ENCODE peak calls at places on chromosomes 3 and 15, in four cellular contexts. One of them, this sample, is unnamed.

GRCh38 chr3:186596568-186597287 is 16.1 kb upstream of the AHSG start:
- DNase-seq in mesendoderm: peak; percentile 96
- DNase-seq in IMR-90: peak; percentile 16
- DNase-seq in H9: peak; percentile 76
- DNase-seq in this sample: no peak

GRCh38 chr15:29128671-29129070 is 141.0 kb downstream of the NSMCE3 start:
- DNase-seq in mesendoderm: no peak
- DNase-seq in IMR-90: no peak
- DNase-seq in H9: no peak
- DNase-seq in this sample: no peak

GRCh38 chr3:43894176-43895049 is 203.7 kb downstream of the ABHD5 start:
- DNase-seq in mesendoderm: peak; percentile 86
- DNase-seq in IMR-90: peak; percentile 68
- DNase-seq in H9: peak; percentile 78
- DNase-seq in this sample: peak; percentile 39

GRCh38 chr3:65907232-65908130 is 131.2 kb downstream of the MAGI1 start:
- DNase-seq in mesendoderm: peak; percentile 83
- DNase-seq in IMR-90: no peak
- DNase-seq in H9: no peak
- DNase-seq in this sample: no peak

GRCh38 chr3:114455432-114455831 is 161.6 kb downstream of the TIGIT start:
- DNase-seq in mesendoderm: no peak
- DNase-seq in IMR-90: no peak
- DNase-seq in H9: no peak
- DNase-seq in this sample: no peak

GRCh38 chr3:47782538-47783308 is 1.0 kb upstream of the SMARCC1 start:
- DNase-seq in mesendoderm: no peak
- DNase-seq in IMR-90: no peak
- DNase-seq in H9: no peak
- DNase-seq in this sample: no peak

GRCh38 chr3:98552232-98553020 is 20.6 kb downstream of the GPR15 start:
- DNase-seq in mesendoderm: no peak
- DNase-seq in IMR-90: no peak
- DNase-seq in H9: no peak
- DNase-seq in this sample: no peak

GRCh38 chr3:57085211-57085610 is 24.7 kb downstream of the SPATA12 start:
- DNase-seq in mesendoderm: no peak
- DNase-seq in IMR-90: no peak
- DNase-seq in H9: no peak
- DNase-seq in this sample: no peak

GRCh38 chr3:61948699-61949305 is 387.4 kb downstream of the PTPRG start:
- DNase-seq in mesendoderm: no peak
- DNase-seq in IMR-90: no peak
- DNase-seq in H9: no peak
- DNase-seq in this sample: no peak

GRCh38 chr3:38992117-38992779 is 59.5 kb downstream of the SCN11A start:
- DNase-seq in mesendoderm: peak; percentile 30
- DNase-seq in IMR-90: peak; percentile 91
- DNase-seq in H9: no peak
- DNase-seq in this sample: no peak

GRCh38 chr3:12759097-12759679 is at the start of gene TMEM40:
- DNase-seq in mesendoderm: peak; percentile 92
- DNase-seq in IMR-90: no peak
- DNase-seq in H9: peak; percentile 75
- DNase-seq in this sample: no peak

GRCh38 chr3:114290911-114291901 is 2.6 kb upstream of the TIGIT start:
- DNase-seq in mesendoderm: peak; percentile 96
- DNase-seq in IMR-90: peak; percentile 37
- DNase-seq in H9: peak; percentile 95
- DNase-seq in this sample: peak; percentile 88

GRCh38 chr15:60575995-60576394 is 97.1 kb upstream of the ICE2 start:
- DNase-seq in mesendoderm: no peak
- DNase-seq in IMR-90: peak; percentile 58
- DNase-seq in H9: no peak
- DNase-seq in this sample: no peak

GRCh38 chr3:149579838-149580542 is 77.8 kb downstream of the WWTR1 start:
- DNase-seq in mesendoderm: no peak
- DNase-seq in IMR-90: peak; percentile 82
- DNase-seq in H9: no peak
- DNase-seq in this sample: no peak

GRCh38 chr15:61088675-61089074 is 140.4 kb downstream of the RORA start:
- DNase-seq in mesendoderm: no peak
- DNase-seq in IMR-90: no peak
- DNase-seq in H9: no peak
- DNase-seq in this sample: no peak

GRCh38 chr3:133401374-133402135 is 1.7 kb downstream of the BFSP2 start:
- DNase-seq in mesendoderm: no peak
- DNase-seq in IMR-90: peak; percentile 77
- DNase-seq in H9: no peak
- DNase-seq in this sample: no peak

GRCh38 chr3:43755511-43756200 is 64.9 kb downstream of the ABHD5 start:
- DNase-seq in mesendoderm: no peak
- DNase-seq in IMR-90: no peak
- DNase-seq in H9: no peak
- DNase-seq in this sample: no peak

GRCh38 chr15:81181220-81181619 is 15.5 kb upstream of the IL16 start:
- DNase-seq in mesendoderm: no peak
- DNase-seq in IMR-90: no peak
- DNase-seq in H9: no peak
- DNase-seq in this sample: no peak

GRCh38 chr3:176595307-176595706 is 602.0 kb downstream of the TBL1XR1 start:
- DNase-seq in mesendoderm: peak; percentile 8
- DNase-seq in IMR-90: peak; percentile 24
- DNase-seq in H9: no peak
- DNase-seq in this sample: no peak

GRCh38 chr15:79089890-79090486 is 592 bp downstream of the RASGRF1 start:
- DNase-seq in mesendoderm: peak; percentile 67
- DNase-seq in IMR-90: no peak
- DNase-seq in H9: peak; percentile 58
- DNase-seq in this sample: peak; percentile 69

GRCh38 chr3:43759297-43759782 is 68.6 kb downstream of the ABHD5 start:
- DNase-seq in mesendoderm: peak; percentile 81
- DNase-seq in IMR-90: peak; percentile 87
- DNase-seq in H9: no peak
- DNase-seq in this sample: no peak

GRCh38 chr15:78763111-78763795 is 48.0 kb downstream of the ADAMTS7 start:
- DNase-seq in mesendoderm: no peak
- DNase-seq in IMR-90: no peak
- DNase-seq in H9: no peak
- DNase-seq in this sample: peak; percentile 44

GRCh38 chr15:70023064-70023768 is 74.5 kb downstream of the TLE3 start:
- DNase-seq in mesendoderm: peak; percentile 78
- DNase-seq in IMR-90: peak; percentile 75
- DNase-seq in H9: no peak
- DNase-seq in this sample: no peak

GRCh38 chr3:178386880-178387279 is 149.4 kb upstream of the KCNMB2 start:
- DNase-seq in mesendoderm: no peak
- DNase-seq in IMR-90: no peak
- DNase-seq in H9: no peak
- DNase-seq in this sample: no peak

GRCh38 chr3:71543371-71544016 is 40.0 kb downstream of the FOXP1 start:
- DNase-seq in mesendoderm: no peak
- DNase-seq in IMR-90: no peak
- DNase-seq in H9: no peak
- DNase-seq in this sample: no peak

GRCh38 chr15:80418892-80419537 is 14.8 kb downstream of the ARNT2 start:
- DNase-seq in mesendoderm: peak; percentile 71
- DNase-seq in IMR-90: peak; percentile 72
- DNase-seq in H9: no peak
- DNase-seq in this sample: no peak

GRCh38 chr3:66037986-66038369 is 740 bp downstream of the MAGI1 start:
- DNase-seq in mesendoderm: no peak
- DNase-seq in IMR-90: no peak
- DNase-seq in H9: no peak
- DNase-seq in this sample: no peak

GRCh38 chr3:172592898-172593669 is 69.9 kb upstream of the TNFSF10 start:
- DNase-seq in mesendoderm: peak; percentile 2
- DNase-seq in IMR-90: no peak
- DNase-seq in H9: no peak
- DNase-seq in this sample: no peak

GRCh38 chr15:82966671-82967071 is 14.2 kb upstream of the HOMER2 start:
- DNase-seq in mesendoderm: no peak
- DNase-seq in IMR-90: no peak
- DNase-seq in H9: no peak
- DNase-seq in this sample: no peak

GRCh38 chr3:87088984-87089841 is 98.3 kb upstream of the VGLL3 start:
- DNase-seq in mesendoderm: no peak
- DNase-seq in IMR-90: peak; percentile 71
- DNase-seq in H9: peak; percentile 38
- DNase-seq in this sample: peak; percentile 48

GRCh38 chr3:108125550-108126071 is 34.8 kb upstream of the CD47 start:
- DNase-seq in mesendoderm: no peak
- DNase-seq in IMR-90: no peak
- DNase-seq in H9: no peak
- DNase-seq in this sample: no peak

GRCh38 chr3:12197475-12197874 is 38.8 kb upstream of the TIMP4 start:
- DNase-seq in mesendoderm: no peak
- DNase-seq in IMR-90: no peak
- DNase-seq in H9: no peak
- DNase-seq in this sample: no peak

GRCh38 chr3:198028718-198029117 is 68.7 kb downstream of the LMLN start:
- DNase-seq in mesendoderm: no peak
- DNase-seq in IMR-90: peak; percentile 81
- DNase-seq in H9: no peak
- DNase-seq in this sample: no peak

GRCh38 chr3:42936157-42936981 is 30.4 kb downstream of the ZNF662 start:
- DNase-seq in mesendoderm: no peak
- DNase-seq in IMR-90: peak; percentile 16
- DNase-seq in H9: no peak
- DNase-seq in this sample: no peak

GRCh38 chr3:28077566-28077965 is 163.9 kb upstream of the CMC1 start:
- DNase-seq in mesendoderm: peak; percentile 32
- DNase-seq in IMR-90: peak; percentile 5
- DNase-seq in H9: peak; percentile 59
- DNase-seq in this sample: peak; percentile 50

GRCh38 chr3:39744746-39745145 is 64.7 kb upstream of the MYRIP start:
- DNase-seq in mesendoderm: no peak
- DNase-seq in IMR-90: no peak
- DNase-seq in H9: no peak
- DNase-seq in this sample: no peak

GRCh38 chr3:66203275-66203674 is 17.5 kb upstream of the SLC25A26 start:
- DNase-seq in mesendoderm: no peak
- DNase-seq in IMR-90: no peak
- DNase-seq in H9: no peak
- DNase-seq in this sample: no peak

GRCh38 chr3:79392479-79392878 is 375.3 kb downstream of the ROBO1 start:
- DNase-seq in mesendoderm: no peak
- DNase-seq in IMR-90: peak; percentile 4
- DNase-seq in H9: no peak
- DNase-seq in this sample: no peak

DNA sequence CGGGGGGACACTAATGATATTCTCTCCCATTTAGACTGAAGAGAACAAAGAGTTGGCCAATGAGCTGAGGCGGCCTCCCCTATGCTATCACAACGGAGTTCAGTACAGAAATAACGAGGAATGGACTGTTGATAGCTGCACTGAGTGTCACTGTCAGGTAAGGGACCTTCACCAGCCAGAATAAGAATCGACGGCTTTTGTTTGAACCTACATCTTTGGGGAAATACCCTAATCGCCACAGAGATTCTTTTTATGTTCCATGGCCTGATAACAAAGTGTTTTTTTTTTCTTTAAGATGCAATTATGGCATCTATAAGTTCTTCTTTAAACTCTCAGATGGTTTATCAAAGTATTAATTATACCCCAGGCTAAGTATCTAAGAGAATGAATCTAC is 3.4 kb downstream of the THBS1 start:
- DNase-seq in mesendoderm: no peak
- DNase-seq in IMR-90: no peak
- DNase-seq in H9: no peak
- DNase-seq in this sample: no peak
- H3K56ac ChIP-seq in mesendoderm: no peak overlapping the region
- H3K56ac ChIP-seq in IMR-90: no peak overlapping the region
- H3K56ac ChIP-seq in H9: no peak overlapping the region
- H3K56ac ChIP-seq in this sample: no peak overlapping the region

GRCh38 chr3:64493149-64493548 is 194.7 kb downstream of the ADAMTS9 start:
- DNase-seq in mesendoderm: no peak
- DNase-seq in IMR-90: no peak
- DNase-seq in H9: no peak
- DNase-seq in this sample: no peak
- H3K56ac ChIP-seq in mesendoderm: no peak overlapping the region
- H3K56ac ChIP-seq in IMR-90: no peak overlapping the region
- H3K56ac ChIP-seq in H9: no peak overlapping the region
- H3K56ac ChIP-seq in this sample: no peak overlapping the region

DNA sequence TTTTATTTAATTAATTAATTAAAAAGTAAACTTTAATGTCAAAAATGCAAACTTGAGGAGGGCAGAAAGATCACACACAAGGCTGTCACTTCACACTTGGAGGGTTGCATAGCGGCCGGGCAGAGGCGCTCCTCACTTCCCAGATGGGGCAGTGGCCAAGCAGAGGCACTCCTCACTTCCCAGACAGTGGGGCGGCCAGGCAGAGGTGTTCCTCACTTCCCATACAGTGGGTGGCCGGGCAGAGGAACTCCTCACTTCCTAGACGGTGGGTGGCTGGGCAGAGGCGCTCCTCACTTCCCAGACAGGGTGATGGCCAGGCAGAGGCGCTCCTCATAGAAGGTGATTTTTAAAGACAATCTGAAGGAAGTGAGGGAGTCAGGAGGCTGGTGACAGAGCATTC is 277.5 kb downstream of the PDCD6IP start:
- DNase-seq in mesendoderm: no peak
- DNase-seq in IMR-90: no peak
- DNase-seq in H9: no peak
- DNase-seq in this sample: no peak
- H3K56ac ChIP-seq in mesendoderm: no peak overlapping the region
- H3K56ac ChIP-seq in IMR-90: no peak overlapping the region
- H3K56ac ChIP-seq in H9: no peak overlapping the region
- H3K56ac ChIP-seq in this sample: no peak overlapping the region

GRCh38 chr3:181442066-181442465 is 269.7 kb upstream of the SOX2 start:
- DNase-seq in mesendoderm: no peak
- DNase-seq in IMR-90: no peak
- DNase-seq in H9: no peak
- DNase-seq in this sample: no peak

DNA sequence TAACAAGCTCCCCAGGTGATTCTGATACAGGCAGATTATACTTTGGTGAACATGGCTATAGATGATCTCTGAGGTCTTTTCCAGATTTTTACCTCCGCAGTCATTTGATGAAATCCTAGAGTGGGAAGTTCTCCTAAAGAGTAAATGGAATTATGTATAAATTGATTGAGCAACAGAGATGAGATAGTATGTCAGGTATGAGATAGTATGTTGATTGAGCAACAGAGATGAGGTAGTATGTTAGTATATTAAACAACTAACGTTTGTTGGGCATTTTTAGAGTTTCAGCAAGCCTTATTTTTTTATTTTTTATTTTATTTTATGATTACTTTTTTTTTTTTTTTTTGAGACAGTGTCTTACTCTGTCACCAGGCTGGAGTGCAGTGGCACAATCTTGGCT is 265.0 kb upstream of the SOX2 start:
- DNase-seq in mesendoderm: no peak
- DNase-seq in IMR-90: no peak
- DNase-seq in H9: no peak
- DNase-seq in this sample: no peak
- H3K56ac ChIP-seq in mesendoderm: no peak overlapping the region
- H3K56ac ChIP-seq in IMR-90: no peak overlapping the region
- H3K56ac ChIP-seq in H9: no peak overlapping the region
- H3K56ac ChIP-seq in this sample: no peak overlapping the region

This sample was measured in H1.